ENCODE peak calls at places on chromosome 6, in eight cellular contexts. T, G, J, X, O, E, K and L are unnamed samples.

GRCh38 chr6:154570505-154570904 is 60.0 kb upstream of the CNKSR3 start:
- DNase-seq in O (no peak), X (no peak), G (no peak), E (no peak), J (no peak), K (no peak), T (no peak), L (no peak)

GRCh38 chr6:50602191-50602810 is 111.0 kb upstream of the TFAP2D start:
- DNase-seq in J (no peak), O (peak), E (no peak), T (no peak), X (no peak), K (peak), G (peak), L (peak)

GRCh38 chr6:55937227-55937626 is 61.8 kb upstream of the BMP5 start:
- DNase-seq in K (no peak), X (no peak), T (no peak), O (no peak), G (no peak), J (no peak), E (no peak), L (no peak)

GRCh38 chr6:140641412-140641811 is 1267.0 kb upstream of the CITED2 start:
- DNase-seq in E (no peak), J (no peak), X (no peak), G (no peak), T (no peak), O (no peak), K (no peak), L (no peak)

GRCh38 chr6:73585566-73586415 is 65.0 kb upstream of the EEF1A1 start:
- DNase-seq in X (no peak), J (no peak), O (peak), G (peak), K (peak), T (peak), E (no peak), L (peak)

GRCh38 chr6:3813150-3813780 is 35.9 kb upstream of the FAM50B start:
- DNase-seq in T (no peak), J (no peak), X (no peak), G (no peak), O (peak), K (peak), E (no peak), L (peak)

GRCh38 chr6:41199427-41200246 is 1.3 kb downstream of the TREML2 start:
- DNase-seq in J (no peak), E (no peak), T (no peak), G (no peak), K (no peak), O (no peak), X (no peak), L (no peak)

GRCh38 chr6:24431045-24431451 is 28.3 kb downstream of the MRS2 start:
- DNase-seq in T (no peak), G (peak), E (peak), X (peak), O (peak), K (peak), J (no peak), L (peak)

GRCh38 chr6:38271081-38271480 is 368.6 kb downstream of the BTBD9 start:
- DNase-seq in E (no peak), G (no peak), J (no peak), T (no peak), O (no peak), X (no peak), K (peak), L (peak)

GRCh38 chr6:155174576-155175174 is 89.1 kb upstream of the CLDN20 start:
- DNase-seq in J (no peak), X (no peak), K (peak), G (peak), O (peak), E (peak), T (peak), L (peak)

GRCh38 chr6:118770835-118771234 is 119.4 kb upstream of the CEP85L start:
- DNase-seq in T (no peak), G (no peak), J (no peak), O (no peak), E (no peak), X (no peak), K (no peak), L (no peak)

GRCh38 chr6:46876126-46876525 is 45.6 kb downstream of the ADGRF5 start:
- DNase-seq in T (no peak), J (no peak), G (peak), E (peak), K (peak), X (no peak), O (peak), L (peak)

GRCh38 chr6:56637640-56638039 is 5.0 kb downstream of the DST start:
- DNase-seq in E (peak), O (peak), T (no peak), X (peak), K (peak), J (no peak), G (peak), L (peak)

GRCh38 chr6:91412532-91412931 is 825.7 kb upstream of the MAP3K7 start:
- DNase-seq in T (no peak), G (no peak), K (no peak), J (no peak), E (no peak), O (no peak), X (no peak), L (no peak)

GRCh38 chr6:105911106-105911629 is 175.0 kb upstream of the PRDM1 start:
- DNase-seq in E (no peak), G (no peak), T (no peak), O (no peak), K (no peak), J (no peak), X (no peak), L (no peak)

GRCh38 chr6:109451376-109451775 is 4.2 kb downstream of the MICAL1 start:
- DNase-seq in J (no peak), X (no peak), K (no peak), O (no peak), E (no peak), T (no peak), G (no peak), L (no peak)

GRCh38 chr6:13286185-13286584 is 42.2 kb downstream of the TBC1D7 start:
- DNase-seq in T (no peak), J (no peak), K (no peak), O (no peak), G (no peak), X (no peak), E (no peak), L (no peak)

GRCh38 chr6:97114645-97115044 is 168.4 kb downstream of the MMS22L start:
- DNase-seq in K (no peak), T (no peak), X (no peak), E (no peak), O (no peak), J (no peak), G (no peak), L (no peak)

GRCh38 chr6:43269273-43270007 is 26.2 kb downstream of the TTBK1 start:
- DNase-seq in K (no peak), G (no peak), T (no peak), X (no peak), O (no peak), E (peak), J (no peak), L (no peak)

GRCh38 chr6:108277295-108277694 is 16.5 kb upstream of the SNX3 start:
- DNase-seq in J (no peak), X (no peak), G (no peak), T (no peak), O (no peak), K (no peak), E (no peak), L (no peak)

GRCh38 chr6:219641-220198 is 72.6 kb upstream of the DUSP22 start:
- DNase-seq in X (peak), J (no peak), K (peak), G (no peak), E (no peak), T (no peak), O (no peak), L (peak)

GRCh38 chr6:91462236-91462635 is 875.4 kb upstream of the MAP3K7 start:
- DNase-seq in O (no peak), X (no peak), K (no peak), E (no peak), J (no peak), T (no peak), G (no peak), L (peak)